ENCODE peak calls at places on chromosomes 5 and 9, in four cellular contexts. I, O, W and G are unnamed samples.

GRCh38 chr5:136621743-136622142 is 256.4 kb upstream of the TRPC7 start:
- DNase-seq in O (no peak), I (no peak), W (no peak), G (no peak)

GRCh38 chr5:98779264-98779877 is 5.9 kb downstream of the RGMB start:
- DNase-seq in I (no peak), W (no peak), O (no peak), G (no peak)

GRCh38 chr9:93978498-93978897 is 23.3 kb upstream of the BARX1 start:
- DNase-seq in W (no peak), O (no peak), I (no peak), G (no peak)

GRCh38 chr5:116002116-116002906 is 30.0 kb upstream of the ARL14EPL start:
- DNase-seq in I (peak), O (no peak), W (no peak), G (no peak)

GRCh38 chr5:178474562-178475184 is 115.5 kb downstream of the COL23A1 start:
- DNase-seq in O (no peak), W (no peak), I (no peak), G (no peak)

GRCh38 chr9:77514886-77515711 is 133.0 kb downstream of the GNA14 start:
- DNase-seq in W (no peak), I (no peak), O (no peak), G (no peak)

GRCh38 chr5:127011961-127012644 is 18.3 kb downstream of the MARCHF3 start:
- DNase-seq in I (no peak), O (peak), W (no peak), G (no peak)

GRCh38 chr5:168409601-168410458 is 76.4 kb upstream of the RARS1 start:
- DNase-seq in W (no peak), I (no peak), O (peak), G (peak)

GRCh38 chr9:132768932-132769894 is 98.9 kb downstream of the GTF3C4 start:
- DNase-seq in O (peak), W (peak), I (peak), G (no peak)

GRCh38 chr9:132602207-132602606 is 19.8 kb downstream of the BARHL1 start:
- DNase-seq in O (no peak), I (no peak), W (no peak), G (no peak)

GRCh38 chr9:87840126-87840525 is 42.6 kb upstream of the SPATA31E1 start:
- DNase-seq in W (no peak), O (no peak), I (no peak), G (no peak)

GRCh38 chr5:24365406-24365805 is 279.4 kb downstream of the CDH10 start:
- DNase-seq in O (no peak), W (no peak), I (no peak), G (no peak)

GRCh38 chr9:14349141-14349817 is 35.3 kb upstream of the NFIB start:
- DNase-seq in W (no peak), I (no peak), O (no peak), G (no peak)

GRCh38 chr9:100220936-100221335 is 121.9 kb downstream of the INVS start:
- DNase-seq in W (no peak), I (no peak), O (no peak), G (no peak)

GRCh38 chr5:17340816-17341215 is 123.4 kb downstream of the BASP1 start:
- DNase-seq in O (no peak), I (no peak), W (no peak), G (no peak)

GRCh38 chr5:43078956-43079355 is 38.8 kb upstream of the ANXA2R start:
- DNase-seq in O (no peak), I (peak), W (no peak), G (no peak)

GRCh38 chr5:137412136-137412535 is 87.0 kb downstream of the SPOCK1 start:
- DNase-seq in W (no peak), O (no peak), I (no peak), G (no peak)

GRCh38 chr5:80125962-80126480 is 90.9 kb downstream of the THBS4 start:
- DNase-seq in I (no peak), O (peak), W (no peak), G (peak)

GRCh38 chr9:38017149-38017884 is 51.7 kb downstream of the SHB start:
- DNase-seq in O (no peak), W (peak), I (no peak), G (no peak)

GRCh38 chr9:137112564-137113384 is 1.8 kb downstream of the DPP7 start:
- DNase-seq in W (no peak), O (no peak), I (no peak), G (no peak)

GRCh38 chr9:84996049-84996448 is 326.5 kb downstream of the NTRK2 start:
- DNase-seq in I (no peak), W (no peak), O (no peak), G (no peak)

GRCh38 chr5:60652206-60652605 is 47.8 kb downstream of the DEPDC1B start:
- DNase-seq in I (peak), W (no peak), O (no peak), G (no peak)

GRCh38 chr5:135318924-135319323 is 80.1 kb downstream of the MACROH2A1 start:
- DNase-seq in O (no peak), W (no peak), I (no peak), G (no peak)

GRCh38 chr9:125189011-125189360 is 617 bp downstream of the PPP6C start:
- DNase-seq in O (no peak), I (peak), W (no peak), G (no peak)

GRCh38 chr9:137502008-137502913 is 43.1 kb upstream of the NSMF start:
- DNase-seq in W (no peak), I (peak), O (no peak), G (no peak)

GRCh38 chr5:2697041-2697440 is 54.4 kb downstream of the IRX2 start:
- DNase-seq in I (no peak), W (no peak), O (no peak), G (no peak)

GRCh38 chr9:71683598-71684235 is 84.6 kb downstream of the CEMIP2 start:
- DNase-seq in O (no peak), W (peak), I (no peak), G (peak)

GRCh38 chr9:96087669-96088299 is 212.3 kb downstream of the ERCC6L2 start:
- DNase-seq in O (no peak), I (no peak), W (peak), G (no peak)

GRCh38 chr5:113846941-113847340 is 333.4 kb downstream of the YTHDC2 start:
- DNase-seq in O (no peak), I (no peak), W (no peak), G (no peak)

GRCh38 chr5:88824892-88825781 is 57.8 kb downstream of the MEF2C start:
- DNase-seq in I (no peak), W (no peak), O (no peak), G (no peak)

GRCh38 chr5:56673171-56673570 is 142.2 kb upstream of the MAP3K1 start:
- DNase-seq in I (no peak), W (no peak), O (no peak), G (no peak)

GRCh38 chr9:35484406-35484805 is 5.5 kb upstream of the RUSC2 start:
- DNase-seq in W (no peak), I (no peak), O (no peak), G (no peak)

DNA sequence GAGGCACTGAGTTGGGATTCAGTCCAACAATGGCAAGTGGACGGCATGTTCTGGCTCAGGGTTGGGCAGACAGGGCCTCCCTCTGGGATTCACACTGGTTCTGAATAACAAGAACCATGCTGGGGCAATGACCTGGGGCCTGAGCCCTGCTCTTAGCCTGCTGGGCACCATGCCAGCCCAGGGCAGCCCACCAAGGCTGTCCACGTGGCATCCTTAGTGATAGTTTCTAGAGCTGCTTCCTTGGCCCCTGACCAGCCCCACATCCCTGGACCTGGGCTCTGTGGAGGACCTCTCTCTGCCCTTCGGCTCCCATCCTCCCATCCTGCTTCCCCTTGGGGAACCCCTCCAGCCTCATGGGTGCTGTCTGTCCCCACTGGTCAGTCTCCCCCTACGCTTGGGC is 22.3 kb upstream of the OLFM1 start:
- DNase-seq in W (no peak), O (no peak), I (no peak), G (no peak)
- TF ChIP-seq EZH2 in W (no peak), O (no peak), I (no peak), G (no peak)

DNA sequence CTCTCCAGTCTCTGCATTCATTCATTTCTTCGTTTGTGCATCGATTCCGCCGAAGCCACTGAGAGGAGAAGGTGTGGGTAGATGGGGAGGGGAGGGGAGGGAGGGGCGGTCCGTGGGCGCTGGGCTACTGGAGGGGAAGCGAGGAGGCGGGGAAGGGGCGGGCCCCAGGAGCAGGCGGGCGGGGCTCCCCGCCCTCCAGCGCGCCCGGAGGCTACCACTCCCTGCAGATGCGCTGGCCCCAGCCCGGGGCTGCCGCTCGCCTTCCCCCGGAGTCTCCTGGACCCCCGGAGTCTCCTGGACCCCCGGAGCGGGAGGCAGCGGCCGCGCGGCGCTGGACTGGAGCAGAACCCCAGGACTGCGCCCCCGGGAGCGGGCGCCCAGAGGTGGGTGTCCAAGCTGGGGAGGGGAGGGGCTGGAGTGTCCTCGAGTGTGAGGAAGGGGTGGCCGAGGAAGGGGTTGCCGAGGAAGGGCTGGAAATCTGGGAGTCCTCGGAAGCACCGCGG is 159.4 kb downstream of the C9orf152 start:
- DNase-seq in O (peak), I (peak), W (peak), G (peak)
- TF ChIP-seq EGR1 in O (peak), I (no peak), W (no peak), G (no peak)

DNA sequence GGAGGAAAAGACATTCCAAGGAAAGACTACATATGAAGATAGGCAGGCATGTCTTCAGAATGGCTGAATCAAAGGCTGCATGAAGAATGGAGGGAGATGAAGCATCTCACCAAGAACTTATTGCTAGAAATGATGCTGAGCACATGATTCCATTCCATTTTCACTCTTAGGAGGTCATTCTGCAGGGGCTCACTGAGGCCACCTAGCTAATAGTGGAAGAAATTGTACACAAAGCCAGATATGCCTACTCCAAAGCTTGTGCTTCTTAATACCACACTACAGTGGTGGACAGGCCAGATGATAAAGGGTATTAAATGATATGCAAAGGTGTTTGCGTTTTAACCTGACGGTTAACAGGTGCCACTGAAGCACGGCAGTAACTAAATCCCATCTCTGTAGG is 14.7 kb downstream of the NDUFA8 start:
- DNase-seq in I (peak), W (no peak), O (no peak), G (no peak)
- TF ChIP-seq CEBPB in I (no peak), W (no peak), O (no peak), G (no peak)

GRCh38 chr5:55226934-55227737 is at the start of gene MCIDAS:
- DNase-seq in W (no peak), O (no peak), I (peak), G (peak)
- TF ChIP-seq EZH2 in W (no peak), O (no peak), I (no peak), G (no peak)